ENCODE peak calls at places on chromosomes 1 and 21, in six cellular contexts. E, T, Z, Y, F and V are unnamed samples.

GRCh38 chr1:180586671-180587155 is 27.9 kb downstream of the OVAAL start:
- DNase-seq in T (no peak), Z (no peak), Y (peak), F (no peak), E (peak), V (peak)

GRCh38 chr1:244161111-244161510 is 110.0 kb downstream of the ZBTB18 start:
- DNase-seq in E (no peak), T (no peak), Y (no peak), F (no peak), Z (no peak), V (no peak)

GRCh38 chr1:112509660-112510178 is 954 bp downstream of the WNT2B start:
- DNase-seq in Y (no peak), Z (no peak), T (no peak), E (no peak), F (no peak), V (no peak)

GRCh38 chr1:117013310-117013850 is 11.8 kb downstream of the CD101 start:
- DNase-seq in F (no peak), Y (no peak), Z (no peak), T (no peak), E (no peak), V (no peak)

GRCh38 chr1:183194527-183195145 is 8.6 kb downstream of the LAMC2 start:
- DNase-seq in T (no peak), Y (no peak), E (no peak), F (peak), Z (peak), V (peak)

GRCh38 chr1:236523704-236524141 is at the start of gene LGALS8:
- DNase-seq in Z (peak), Y (peak), F (peak), E (peak), T (peak), V (peak)

GRCh38 chr1:23699280-23700179 is 7.9 kb downstream of the RPL11 start:
- DNase-seq in E (no peak), Z (no peak), Y (no peak), F (no peak), T (peak), V (no peak)

GRCh38 chr1:115641762-115642167 is at the start of gene VANGL1:
- DNase-seq in Z (peak), T (no peak), Y (peak), F (no peak), E (peak), V (peak)

GRCh38 chr1:150550222-150551048 is 1.2 kb downstream of the ADAMTSL4 start:
- DNase-seq in T (no peak), F (no peak), Y (no peak), Z (no peak), E (no peak), V (no peak)

GRCh38 chr1:111006556-111006955 is 42.8 kb upstream of the LRIF1 start:
- DNase-seq in Y (no peak), Z (no peak), T (no peak), E (no peak), F (no peak), V (no peak)

GRCh38 chr1:66413139-66413755 is 120.7 kb upstream of the SGIP1 start:
- DNase-seq in E (no peak), Z (no peak), F (no peak), Y (no peak), T (no peak), V (no peak)

GRCh38 chr21:42298237-42298636 is 17.0 kb downstream of the TFF3 start:
- DNase-seq in Y (no peak), F (no peak), Z (peak), T (no peak), E (no peak), V (no peak)

GRCh38 chr1:30516505-30516858 is 206.9 kb downstream of the MATN1 start:
- DNase-seq in T (no peak), Z (no peak), E (no peak), F (no peak), Y (no peak), V (no peak)

GRCh38 chr1:223706077-223706988 is 6.0 kb upstream of the CAPN2 start:
- DNase-seq in Y (peak), E (no peak), T (no peak), F (no peak), Z (no peak), V (no peak)

GRCh38 chr1:83839566-83840173 is 159.3 kb downstream of the TTLL7 start:
- DNase-seq in Y (no peak), E (no peak), F (no peak), T (no peak), Z (no peak), V (no peak)

GRCh38 chr21:45455321-45456013 is 50.5 kb downstream of the COL18A1 start:
- DNase-seq in F (no peak), Z (peak), Y (no peak), T (no peak), E (no peak), V (no peak)

GRCh38 chr1:238753205-238753720 is 633.1 kb upstream of the CHRM3 start:
- DNase-seq in Y (no peak), T (no peak), E (no peak), Z (no peak), F (no peak), V (no peak)